ENCODE peak calls at places on chromosomes 2 and 18, in five cellular contexts. One of them, this sample, is unnamed.
A peak's percentile ranks its signal among the peaks of the same experiment; 100 is the strongest.

GRCh38 chr2:24970483-24971299 is 1.1 kb downstream of the DNAJC27 start:
- DNase-seq in stimulated activated CD4-positive, alpha-beta T cell treated with anti-CD3 and anti-CD28 coated beads, Interleukin-15, amount 100 ng/mL, for 48 hours: no peak
- DNase-seq in spleen: no peak
- DNase-seq in CD8-positive, alpha-beta memory T cell: peak; percentile 6
- DNase-seq in naive thymus-derived CD4-positive, alpha-beta T cell: no peak
- DNase-seq in this sample: no peak

GRCh38 chr2:74740395-74741075 is 86.5 kb downstream of the SEMA4F start:
- DNase-seq in stimulated activated CD4-positive, alpha-beta T cell treated with anti-CD3 and anti-CD28 coated beads, Interleukin-15, amount 100 ng/mL, for 48 hours: no peak
- DNase-seq in spleen: no peak
- DNase-seq in CD8-positive, alpha-beta memory T cell: no peak
- DNase-seq in naive thymus-derived CD4-positive, alpha-beta T cell: no peak
- DNase-seq in this sample: no peak

GRCh38 chr2:192035731-192036442 is 158.8 kb downstream of the TMEFF2 start:
- DNase-seq in stimulated activated CD4-positive, alpha-beta T cell treated with anti-CD3 and anti-CD28 coated beads, Interleukin-15, amount 100 ng/mL, for 48 hours: no peak
- DNase-seq in spleen: no peak
- DNase-seq in CD8-positive, alpha-beta memory T cell: no peak
- DNase-seq in naive thymus-derived CD4-positive, alpha-beta T cell: no peak
- DNase-seq in this sample: no peak

GRCh38 chr2:121076885-121077549 is 208.0 kb downstream of the TFCP2L1 start:
- DNase-seq in stimulated activated CD4-positive, alpha-beta T cell treated with anti-CD3 and anti-CD28 coated beads, Interleukin-15, amount 100 ng/mL, for 48 hours: peak; percentile 55
- DNase-seq in spleen: peak; percentile 91
- DNase-seq in CD8-positive, alpha-beta memory T cell: peak; percentile 33
- DNase-seq in naive thymus-derived CD4-positive, alpha-beta T cell: peak; percentile 80
- DNase-seq in this sample: peak; percentile 43

GRCh38 chr2:217177687-217178086 is 317.8 kb upstream of the TNP1 start:
- DNase-seq in stimulated activated CD4-positive, alpha-beta T cell treated with anti-CD3 and anti-CD28 coated beads, Interleukin-15, amount 100 ng/mL, for 48 hours: no peak
- DNase-seq in spleen: no peak
- DNase-seq in CD8-positive, alpha-beta memory T cell: no peak
- DNase-seq in naive thymus-derived CD4-positive, alpha-beta T cell: no peak
- DNase-seq in this sample: no peak

GRCh38 chr2:118971245-118972122 is 29.5 kb downstream of the MARCO start:
- DNase-seq in stimulated activated CD4-positive, alpha-beta T cell treated with anti-CD3 and anti-CD28 coated beads, Interleukin-15, amount 100 ng/mL, for 48 hours: no peak
- DNase-seq in spleen: no peak
- DNase-seq in CD8-positive, alpha-beta memory T cell: no peak
- DNase-seq in naive thymus-derived CD4-positive, alpha-beta T cell: no peak
- DNase-seq in this sample: no peak

GRCh38 chr2:128260239-128261138 is 58.2 kb downstream of the HS6ST1 start:
- DNase-seq in stimulated activated CD4-positive, alpha-beta T cell treated with anti-CD3 and anti-CD28 coated beads, Interleukin-15, amount 100 ng/mL, for 48 hours: no peak
- DNase-seq in spleen: no peak
- DNase-seq in CD8-positive, alpha-beta memory T cell: no peak
- DNase-seq in naive thymus-derived CD4-positive, alpha-beta T cell: no peak
- DNase-seq in this sample: no peak

GRCh38 chr2:204776781-204777559 is 231.7 kb downstream of the PARD3B start:
- DNase-seq in stimulated activated CD4-positive, alpha-beta T cell treated with anti-CD3 and anti-CD28 coated beads, Interleukin-15, amount 100 ng/mL, for 48 hours: no peak
- DNase-seq in spleen: no peak
- DNase-seq in CD8-positive, alpha-beta memory T cell: no peak
- DNase-seq in naive thymus-derived CD4-positive, alpha-beta T cell: no peak
- DNase-seq in this sample: no peak

GRCh38 chr2:33436083-33436482 is 40.4 kb upstream of the RASGRP3 start:
- DNase-seq in stimulated activated CD4-positive, alpha-beta T cell treated with anti-CD3 and anti-CD28 coated beads, Interleukin-15, amount 100 ng/mL, for 48 hours: no peak
- DNase-seq in spleen: no peak
- DNase-seq in CD8-positive, alpha-beta memory T cell: no peak
- DNase-seq in naive thymus-derived CD4-positive, alpha-beta T cell: no peak
- DNase-seq in this sample: no peak

GRCh38 chr2:100130595-100131391 is 11.6 kb downstream of the AFF3 start:
- DNase-seq in stimulated activated CD4-positive, alpha-beta T cell treated with anti-CD3 and anti-CD28 coated beads, Interleukin-15, amount 100 ng/mL, for 48 hours: no peak
- DNase-seq in spleen: no peak
- DNase-seq in CD8-positive, alpha-beta memory T cell: no peak
- DNase-seq in naive thymus-derived CD4-positive, alpha-beta T cell: no peak
- DNase-seq in this sample: no peak

GRCh38 chr18:7953085-7953958 is 386.2 kb downstream of the PTPRM start:
- DNase-seq in stimulated activated CD4-positive, alpha-beta T cell treated with anti-CD3 and anti-CD28 coated beads, Interleukin-15, amount 100 ng/mL, for 48 hours: no peak
- DNase-seq in spleen: no peak
- DNase-seq in CD8-positive, alpha-beta memory T cell: no peak
- DNase-seq in naive thymus-derived CD4-positive, alpha-beta T cell: no peak
- DNase-seq in this sample: no peak

GRCh38 chr2:126227250-126227649 is 428.7 kb upstream of the GYPC start:
- DNase-seq in stimulated activated CD4-positive, alpha-beta T cell treated with anti-CD3 and anti-CD28 coated beads, Interleukin-15, amount 100 ng/mL, for 48 hours: no peak
- DNase-seq in spleen: no peak
- DNase-seq in CD8-positive, alpha-beta memory T cell: no peak
- DNase-seq in naive thymus-derived CD4-positive, alpha-beta T cell: no peak
- DNase-seq in this sample: no peak

GRCh38 chr18:28087173-28087563 is 89.8 kb downstream of the CDH2 start:
- DNase-seq in stimulated activated CD4-positive, alpha-beta T cell treated with anti-CD3 and anti-CD28 coated beads, Interleukin-15, amount 100 ng/mL, for 48 hours: no peak
- DNase-seq in spleen: no peak
- DNase-seq in CD8-positive, alpha-beta memory T cell: no peak
- DNase-seq in naive thymus-derived CD4-positive, alpha-beta T cell: no peak
- DNase-seq in this sample: no peak

GRCh38 chr18:22346342-22346967 is 71.3 kb downstream of the CTAGE1 start:
- DNase-seq in stimulated activated CD4-positive, alpha-beta T cell treated with anti-CD3 and anti-CD28 coated beads, Interleukin-15, amount 100 ng/mL, for 48 hours: no peak
- DNase-seq in spleen: no peak
- DNase-seq in CD8-positive, alpha-beta memory T cell: peak; percentile 59
- DNase-seq in naive thymus-derived CD4-positive, alpha-beta T cell: no peak
- DNase-seq in this sample: peak; percentile 54

GRCh38 chr2:151481744-151482143 is 72.0 kb downstream of the RIF1 start:
- DNase-seq in stimulated activated CD4-positive, alpha-beta T cell treated with anti-CD3 and anti-CD28 coated beads, Interleukin-15, amount 100 ng/mL, for 48 hours: peak; percentile 13
- DNase-seq in spleen: no peak
- DNase-seq in CD8-positive, alpha-beta memory T cell: no peak
- DNase-seq in naive thymus-derived CD4-positive, alpha-beta T cell: no peak
- DNase-seq in this sample: no peak

GRCh38 chr2:5392658-5393057 is 299.5 kb upstream of the SOX11 start:
- DNase-seq in stimulated activated CD4-positive, alpha-beta T cell treated with anti-CD3 and anti-CD28 coated beads, Interleukin-15, amount 100 ng/mL, for 48 hours: no peak
- DNase-seq in spleen: no peak
- DNase-seq in CD8-positive, alpha-beta memory T cell: no peak
- DNase-seq in naive thymus-derived CD4-positive, alpha-beta T cell: no peak
- DNase-seq in this sample: no peak

GRCh38 chr18:712401-713134 is at the start of gene ENOSF1:
- DNase-seq in stimulated activated CD4-positive, alpha-beta T cell treated with anti-CD3 and anti-CD28 coated beads, Interleukin-15, amount 100 ng/mL, for 48 hours: peak; percentile 86
- DNase-seq in spleen: peak; percentile 95
- DNase-seq in CD8-positive, alpha-beta memory T cell: peak; percentile 82
- DNase-seq in naive thymus-derived CD4-positive, alpha-beta T cell: peak; percentile 93
- DNase-seq in this sample: peak; percentile 81

GRCh38 chr2:128304715-128305554 is 13.7 kb downstream of the HS6ST1 start:
- DNase-seq in stimulated activated CD4-positive, alpha-beta T cell treated with anti-CD3 and anti-CD28 coated beads, Interleukin-15, amount 100 ng/mL, for 48 hours: no peak
- DNase-seq in spleen: peak; percentile 73
- DNase-seq in CD8-positive, alpha-beta memory T cell: no peak
- DNase-seq in naive thymus-derived CD4-positive, alpha-beta T cell: no peak
- DNase-seq in this sample: no peak

GRCh38 chr2:117801826-117802225 is 12.7 kb upstream of the DDX18 start:
- DNase-seq in stimulated activated CD4-positive, alpha-beta T cell treated with anti-CD3 and anti-CD28 coated beads, Interleukin-15, amount 100 ng/mL, for 48 hours: no peak
- DNase-seq in spleen: no peak
- DNase-seq in CD8-positive, alpha-beta memory T cell: no peak
- DNase-seq in naive thymus-derived CD4-positive, alpha-beta T cell: no peak
- DNase-seq in this sample: no peak

GRCh38 chr2:147352294-147352693 is 492.5 kb upstream of the ACVR2A start:
- DNase-seq in stimulated activated CD4-positive, alpha-beta T cell treated with anti-CD3 and anti-CD28 coated beads, Interleukin-15, amount 100 ng/mL, for 48 hours: no peak
- DNase-seq in spleen: no peak
- DNase-seq in CD8-positive, alpha-beta memory T cell: no peak
- DNase-seq in naive thymus-derived CD4-positive, alpha-beta T cell: no peak
- DNase-seq in this sample: no peak

GRCh38 chr18:60193780-60194179 is 178.8 kb downstream of the MC4R start:
- DNase-seq in stimulated activated CD4-positive, alpha-beta T cell treated with anti-CD3 and anti-CD28 coated beads, Interleukin-15, amount 100 ng/mL, for 48 hours: no peak
- DNase-seq in spleen: no peak
- DNase-seq in CD8-positive, alpha-beta memory T cell: no peak
- DNase-seq in naive thymus-derived CD4-positive, alpha-beta T cell: no peak
- DNase-seq in this sample: no peak

GRCh38 chr2:41141146-41141791 is 689.4 kb upstream of the SLC8A1 start:
- DNase-seq in stimulated activated CD4-positive, alpha-beta T cell treated with anti-CD3 and anti-CD28 coated beads, Interleukin-15, amount 100 ng/mL, for 48 hours: no peak
- DNase-seq in spleen: no peak
- DNase-seq in CD8-positive, alpha-beta memory T cell: no peak
- DNase-seq in naive thymus-derived CD4-positive, alpha-beta T cell: no peak
- DNase-seq in this sample: no peak

GRCh38 chr2:119156105-119156890 is 2.3 kb downstream of the C1QL2 start:
- DNase-seq in stimulated activated CD4-positive, alpha-beta T cell treated with anti-CD3 and anti-CD28 coated beads, Interleukin-15, amount 100 ng/mL, for 48 hours: no peak
- DNase-seq in spleen: no peak
- DNase-seq in CD8-positive, alpha-beta memory T cell: no peak
- DNase-seq in naive thymus-derived CD4-positive, alpha-beta T cell: no peak
- DNase-seq in this sample: no peak

GRCh38 chr2:178628590-178628989 is 148.3 kb downstream of the PLEKHA3 start:
- DNase-seq in stimulated activated CD4-positive, alpha-beta T cell treated with anti-CD3 and anti-CD28 coated beads, Interleukin-15, amount 100 ng/mL, for 48 hours: no peak
- DNase-seq in spleen: no peak
- DNase-seq in CD8-positive, alpha-beta memory T cell: no peak
- DNase-seq in naive thymus-derived CD4-positive, alpha-beta T cell: no peak
- DNase-seq in this sample: no peak